ENCODE peak calls at places on chromosomes 1 and 21, in nine cellular contexts. E is fibroblast of mammary gland, G is retinal pigment epithelial cell, W is GM12892, N is non-pigmented ciliary epithelial cell, T is fibroblast of the conjunctiva, P is NCI-H345, D is RKO, M is left ventricle myocardium inferior. Y is an unnamed sample.

GRCh38 chr1:35223109-35223630 is 30.2 kb upstream of the SFPQ start:
- DNase-seq in E (peak), G (no peak), W (no peak), N (no peak), T (no peak), P (no peak), D (no peak), M (no peak), Y (no peak)

GRCh38 chr1:44425327-44426082 is 20.4 kb downstream of the RNF220 start:
- DNase-seq in E (no peak), G (no peak), W (no peak), N (no peak), T (no peak), P (no peak), D (no peak), M (peak), Y (no peak)

GRCh38 chr1:198496216-198497143 is 44.0 kb downstream of the ATP6V1G3 start:
- DNase-seq in E (peak), G (no peak), W (no peak), N (no peak), T (peak), P (no peak), D (peak), M (no peak), Y (peak)

GRCh38 chr1:28157901-28158300 is 18.6 kb downstream of the PTAFR start:
- DNase-seq in E (no peak), G (no peak), W (no peak), N (no peak), T (no peak), P (no peak), D (no peak), M (no peak), Y (peak)

GRCh38 chr1:167659440-167659839 is 29.4 kb downstream of the RCSD1 start:
- DNase-seq in E (no peak), G (peak), W (no peak), N (no peak), T (no peak), P (no peak), D (no peak), M (no peak), Y (no peak)

GRCh38 chr1:109251277-109252166 is 2.2 kb downstream of the CELSR2 start:
- DNase-seq in E (no peak), G (no peak), W (peak), N (no peak), T (no peak), P (no peak), D (no peak), M (no peak), Y (no peak)

GRCh38 chr1:40742363-40743061 is 41.1 kb upstream of the KCNQ4 start:
- DNase-seq in E (peak), G (peak), W (no peak), N (no peak), T (no peak), P (no peak), D (no peak), M (no peak), Y (no peak)

GRCh38 chr1:180935326-180936109 is 22.8 kb downstream of the KIAA1614 start:
- DNase-seq in E (no peak), G (no peak), W (peak), N (no peak), T (no peak), P (peak), D (no peak), M (no peak), Y (no peak)

GRCh38 chr1:227059076-227059475 is 119.0 kb downstream of the COQ8A start:
- DNase-seq in E (no peak), G (no peak), W (no peak), N (no peak), T (no peak), P (peak), D (no peak), M (no peak), Y (no peak)

GRCh38 chr21:38875694-38876492 is 70.2 kb downstream of the ETS2 start:
- DNase-seq in E (peak), G (no peak), W (no peak), N (no peak), T (no peak), P (peak), D (no peak), M (no peak), Y (peak)

GRCh38 chr1:37840711-37841110 is 18.7 kb downstream of the MTF1 start:
- DNase-seq in E (no peak), G (no peak), W (no peak), N (no peak), T (no peak), P (no peak), D (no peak), M (no peak), Y (no peak)

GRCh38 chr1:55817027-55817426 is 601.9 kb upstream of the USP24 start:
- DNase-seq in E (no peak), G (no peak), W (no peak), N (no peak), T (no peak), P (peak), D (no peak), M (no peak), Y (no peak)

GRCh38 chr21:46122758-46123683 is 25.1 kb downstream of the COL6A2 start:
- DNase-seq in E (peak), G (no peak), W (peak), N (no peak), T (no peak), P (no peak), D (no peak), M (peak), Y (no peak)

GRCh38 chr1:179793281-179793680 is 50.2 kb downstream of the FAM163A start:
- DNase-seq in E (no peak), G (no peak), W (no peak), N (no peak), T (no peak), P (no peak), D (no peak), M (no peak), Y (no peak)

GRCh38 chr1:185157599-185158469 is 867 bp downstream of the SWT1 start:
- DNase-seq in E (peak), G (no peak), W (no peak), N (no peak), T (no peak), P (no peak), D (peak), M (no peak), Y (peak)

GRCh38 chr1:37656881-37657280 is 22.2 kb upstream of the RSPO1 start:
- DNase-seq in E (no peak), G (no peak), W (no peak), N (no peak), T (no peak), P (no peak), D (no peak), M (no peak), Y (no peak)

GRCh38 chr1:15799004-15799867 is 8.2 kb downstream of the UQCRHL start:
- DNase-seq in E (peak), G (peak), W (no peak), N (peak), T (peak), P (no peak), D (peak), M (peak), Y (peak)

GRCh38 chr1:50659107-50659628 is 235.9 kb upstream of the DMRTA2 start:
- DNase-seq in E (no peak), G (no peak), W (no peak), N (no peak), T (no peak), P (peak), D (no peak), M (no peak), Y (no peak)

GRCh38 chr1:180440335-180440734 is 62.0 kb downstream of the ACBD6 start:
- DNase-seq in E (no peak), G (no peak), W (no peak), N (no peak), T (no peak), P (no peak), D (no peak), M (no peak), Y (no peak)

GRCh38 chr1:246681822-246682221 is 42.4 kb upstream of the SCCPDH start:
- DNase-seq in E (peak), G (no peak), W (no peak), N (no peak), T (no peak), P (no peak), D (no peak), M (peak), Y (no peak)

GRCh38 chr1:212205843-212206242 is 79.4 kb upstream of the PPP2R5A start:
- DNase-seq in E (peak), G (no peak), W (no peak), N (no peak), T (no peak), P (no peak), D (no peak), M (no peak), Y (no peak)

GRCh38 chr1:14181191-14181793 is 417.2 kb upstream of the KAZN start:
- DNase-seq in E (no peak), G (no peak), W (no peak), N (no peak), T (no peak), P (no peak), D (no peak), M (no peak), Y (no peak)

GRCh38 chr1:231857609-231858008 is 231.0 kb downstream of the DISC1 start:
- DNase-seq in E (no peak), G (no peak), W (no peak), N (no peak), T (no peak), P (no peak), D (no peak), M (no peak), Y (no peak)